ENCODE peak calls at places on chromosomes 12 and 14, in five cellular contexts. One of them, this sample, is unnamed.

GRCh38 chr12:110993425-110993824 is 73.0 kb upstream of the MYL2 start:
- DNase-seq in mesendoderm: peak; percentile 28
- DNase-seq in adrenal gland: no peak
- DNase-seq in naive thymus-derived CD4-positive, alpha-beta T cell: no peak
- DNase-seq in HepG2: no peak
- DNase-seq in this sample: no peak

GRCh38 chr12:125873031-125873430 is 807.8 kb downstream of the AACS start:
- DNase-seq in naive thymus-derived CD4-positive, alpha-beta T cell: no peak
- DNase-seq in mesendoderm: no peak
- DNase-seq in HepG2: no peak
- DNase-seq in adrenal gland: no peak
- DNase-seq in this sample: no peak

GRCh38 chr12:11133162-11133561 is 1.3 kb downstream of the TAS2R30 start:
- DNase-seq in naive thymus-derived CD4-positive, alpha-beta T cell: no peak
- DNase-seq in HepG2: no peak
- DNase-seq in mesendoderm: no peak
- DNase-seq in adrenal gland: no peak
- DNase-seq in this sample: no peak

GRCh38 chr12:27185234-27186045 is 58.6 kb upstream of the STK38L start:
- DNase-seq in adrenal gland: no peak
- DNase-seq in naive thymus-derived CD4-positive, alpha-beta T cell: peak; percentile 14
- DNase-seq in mesendoderm: no peak
- DNase-seq in HepG2: no peak
- DNase-seq in this sample: no peak

GRCh38 chr12:4979737-4980136 is 63.9 kb upstream of the KCNA5 start:
- DNase-seq in adrenal gland: no peak
- DNase-seq in mesendoderm: no peak
- DNase-seq in naive thymus-derived CD4-positive, alpha-beta T cell: no peak
- DNase-seq in HepG2: no peak
- DNase-seq in this sample: no peak

GRCh38 chr14:56247495-56248087 is 129.4 kb downstream of the PELI2 start:
- DNase-seq in HepG2: peak; percentile 12
- DNase-seq in naive thymus-derived CD4-positive, alpha-beta T cell: no peak
- DNase-seq in mesendoderm: no peak
- DNase-seq in adrenal gland: peak; percentile 15
- DNase-seq in this sample: no peak

GRCh38 chr12:127809236-127809635 is 457.7 kb upstream of the TMEM132C start:
- DNase-seq in adrenal gland: peak; percentile 60
- DNase-seq in mesendoderm: peak; percentile 13
- DNase-seq in naive thymus-derived CD4-positive, alpha-beta T cell: no peak
- DNase-seq in HepG2: no peak
- DNase-seq in this sample: no peak

GRCh38 chr14:104805326-104805678 is 4.4 kb downstream of the ZBTB42 start:
- DNase-seq in mesendoderm: no peak
- DNase-seq in HepG2: no peak
- DNase-seq in naive thymus-derived CD4-positive, alpha-beta T cell: no peak
- DNase-seq in adrenal gland: peak; percentile 31
- DNase-seq in this sample: peak; percentile 78

GRCh38 chr12:56193025-56193578 is 3.8 kb upstream of the SMARCC2 start:
- DNase-seq in HepG2: peak; percentile 84
- DNase-seq in mesendoderm: peak; percentile 88
- DNase-seq in naive thymus-derived CD4-positive, alpha-beta T cell: peak; percentile 73
- DNase-seq in adrenal gland: peak; percentile 85
- DNase-seq in this sample: peak; percentile 85

GRCh38 chr12:64010069-64010686 is 165.7 kb downstream of the SRGAP1 start:
- DNase-seq in mesendoderm: no peak
- DNase-seq in HepG2: peak; percentile 74
- DNase-seq in adrenal gland: no peak
- DNase-seq in naive thymus-derived CD4-positive, alpha-beta T cell: no peak
- DNase-seq in this sample: no peak

GRCh38 chr14:41916313-41916712 is 309.6 kb downstream of the LRFN5 start:
- DNase-seq in naive thymus-derived CD4-positive, alpha-beta T cell: no peak
- DNase-seq in HepG2: no peak
- DNase-seq in mesendoderm: no peak
- DNase-seq in adrenal gland: no peak
- DNase-seq in this sample: no peak

GRCh38 chr12:64193045-64193444 is 29.1 kb downstream of the KICS2 start:
- DNase-seq in naive thymus-derived CD4-positive, alpha-beta T cell: no peak
- DNase-seq in HepG2: no peak
- DNase-seq in adrenal gland: no peak
- DNase-seq in mesendoderm: no peak
- DNase-seq in this sample: no peak

GRCh38 chr14:105844810-105845724 is 318.7 kb downstream of the TMEM121 start:
- DNase-seq in mesendoderm: no peak
- DNase-seq in naive thymus-derived CD4-positive, alpha-beta T cell: no peak
- DNase-seq in adrenal gland: no peak
- DNase-seq in HepG2: no peak
- DNase-seq in this sample: no peak

GRCh38 chr12:106074706-106075392 is 63.9 kb downstream of the NUAK1 start:
- DNase-seq in naive thymus-derived CD4-positive, alpha-beta T cell: no peak
- DNase-seq in HepG2: no peak
- DNase-seq in mesendoderm: no peak
- DNase-seq in adrenal gland: no peak
- DNase-seq in this sample: no peak

GRCh38 chr14:92173668-92174067 is 51.9 kb downstream of the CPSF2 start:
- DNase-seq in HepG2: no peak
- DNase-seq in naive thymus-derived CD4-positive, alpha-beta T cell: no peak
- DNase-seq in adrenal gland: no peak
- DNase-seq in mesendoderm: peak; percentile 37
- DNase-seq in this sample: no peak

GRCh38 chr12:4265280-4265679 is 8.3 kb upstream of the CCND2 start:
- DNase-seq in naive thymus-derived CD4-positive, alpha-beta T cell: no peak
- DNase-seq in adrenal gland: no peak
- DNase-seq in HepG2: no peak
- DNase-seq in mesendoderm: no peak
- DNase-seq in this sample: no peak

GRCh38 chr12:113041560-113041959 is 15.0 kb upstream of the DTX1 start:
- DNase-seq in HepG2: no peak
- DNase-seq in naive thymus-derived CD4-positive, alpha-beta T cell: no peak
- DNase-seq in mesendoderm: no peak
- DNase-seq in adrenal gland: no peak
- DNase-seq in this sample: no peak

GRCh38 chr14:86430807-86431206 is 900.9 kb downstream of the FLRT2 start:
- DNase-seq in HepG2: no peak
- DNase-seq in naive thymus-derived CD4-positive, alpha-beta T cell: no peak
- DNase-seq in adrenal gland: no peak
- DNase-seq in mesendoderm: no peak
- DNase-seq in this sample: no peak

GRCh38 chr14:102840115-102840514 is 62.9 kb downstream of the TRAF3 start:
- DNase-seq in mesendoderm: no peak
- DNase-seq in adrenal gland: no peak
- DNase-seq in HepG2: no peak
- DNase-seq in naive thymus-derived CD4-positive, alpha-beta T cell: no peak
- DNase-seq in this sample: no peak

GRCh38 chr14:105508069-105508468 is 17.0 kb downstream of the TEDC1 start:
- DNase-seq in HepG2: no peak
- DNase-seq in naive thymus-derived CD4-positive, alpha-beta T cell: no peak
- DNase-seq in mesendoderm: no peak
- DNase-seq in adrenal gland: no peak
- DNase-seq in this sample: no peak

GRCh38 chr12:48750215-48750614 is 33.7 kb upstream of the CCNT1 start:
- DNase-seq in adrenal gland: no peak
- DNase-seq in mesendoderm: no peak
- DNase-seq in HepG2: no peak
- DNase-seq in naive thymus-derived CD4-positive, alpha-beta T cell: no peak
- DNase-seq in this sample: no peak

GRCh38 chr12:84502907-84503787 is 409.5 kb downstream of the SLC6A15 start:
- DNase-seq in HepG2: peak; percentile 16
- DNase-seq in naive thymus-derived CD4-positive, alpha-beta T cell: no peak
- DNase-seq in mesendoderm: peak; percentile 79
- DNase-seq in adrenal gland: peak; percentile 62
- DNase-seq in this sample: peak; percentile 47

GRCh38 chr12:52253391-52254179 is 20.5 kb downstream of the KRT7 start:
- DNase-seq in naive thymus-derived CD4-positive, alpha-beta T cell: no peak
- DNase-seq in adrenal gland: no peak
- DNase-seq in mesendoderm: no peak
- DNase-seq in HepG2: no peak
- DNase-seq in this sample: no peak

GRCh38 chr12:100554608-100555077 is 18.8 kb upstream of the GAS2L3 start:
- DNase-seq in adrenal gland: peak; percentile 48
- DNase-seq in HepG2: peak; percentile 88
- DNase-seq in naive thymus-derived CD4-positive, alpha-beta T cell: no peak
- DNase-seq in mesendoderm: peak; percentile 94
- DNase-seq in this sample: no peak

GRCh38 chr14:75297417-75298040 is 18.9 kb downstream of the FOS start:
- DNase-seq in mesendoderm: no peak
- DNase-seq in HepG2: no peak
- DNase-seq in adrenal gland: no peak
- DNase-seq in naive thymus-derived CD4-positive, alpha-beta T cell: no peak
- DNase-seq in this sample: no peak

GRCh38 chr12:57237653-57237951 is 8.1 kb downstream of the SHMT2 start:
- DNase-seq in adrenal gland: no peak
- DNase-seq in mesendoderm: no peak
- DNase-seq in HepG2: no peak
- DNase-seq in naive thymus-derived CD4-positive, alpha-beta T cell: no peak
- DNase-seq in this sample: no peak

GRCh38 chr14:53894456-53894855 is 62.2 kb downstream of the BMP4 start:
- DNase-seq in mesendoderm: no peak
- DNase-seq in naive thymus-derived CD4-positive, alpha-beta T cell: no peak
- DNase-seq in adrenal gland: no peak
- DNase-seq in HepG2: no peak
- DNase-seq in this sample: no peak

DNA sequence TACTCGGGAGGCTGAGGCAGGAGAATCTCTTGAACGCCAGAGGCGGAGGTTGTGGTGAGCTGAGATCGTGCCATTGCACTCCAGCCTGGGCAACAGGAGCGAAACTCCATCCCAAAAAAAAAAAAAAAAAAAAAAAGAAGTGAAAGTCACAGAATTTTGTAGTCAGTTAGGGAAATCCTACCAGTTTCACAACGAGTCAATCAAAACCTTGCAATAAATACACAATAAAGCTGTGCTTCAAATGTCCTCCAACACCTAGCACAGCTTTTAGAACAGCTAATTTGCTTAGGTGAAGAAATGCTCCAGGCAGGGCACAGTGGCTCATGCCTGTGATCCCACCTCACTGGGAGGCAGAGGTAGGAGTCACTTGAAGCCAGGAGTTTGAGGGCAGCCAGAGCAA is 112.8 kb upstream of the ATF7IP start:
- DNase-seq in HepG2: no peak
- DNase-seq in adrenal gland: no peak
- DNase-seq in mesendoderm: no peak
- DNase-seq in naive thymus-derived CD4-positive, alpha-beta T cell: no peak
- DNase-seq in this sample: no peak
- H3K4me1 ChIP-seq in HepG2: peaks cover 33% of the 10 kb centered on the region
- H3K4me1 ChIP-seq in adrenal gland: peaks cover 20% of the 10 kb centered on the region
- H3K4me1 ChIP-seq in mesendoderm: peaks cover 2% of the 10 kb centered on the region
- H3K4me1 ChIP-seq in naive thymus-derived CD4-positive, alpha-beta T cell: peaks cover 26% of the 10 kb centered on the region
- H3K4me1 ChIP-seq in this sample: no peaks in the 10 kb centered on the region

DNA sequence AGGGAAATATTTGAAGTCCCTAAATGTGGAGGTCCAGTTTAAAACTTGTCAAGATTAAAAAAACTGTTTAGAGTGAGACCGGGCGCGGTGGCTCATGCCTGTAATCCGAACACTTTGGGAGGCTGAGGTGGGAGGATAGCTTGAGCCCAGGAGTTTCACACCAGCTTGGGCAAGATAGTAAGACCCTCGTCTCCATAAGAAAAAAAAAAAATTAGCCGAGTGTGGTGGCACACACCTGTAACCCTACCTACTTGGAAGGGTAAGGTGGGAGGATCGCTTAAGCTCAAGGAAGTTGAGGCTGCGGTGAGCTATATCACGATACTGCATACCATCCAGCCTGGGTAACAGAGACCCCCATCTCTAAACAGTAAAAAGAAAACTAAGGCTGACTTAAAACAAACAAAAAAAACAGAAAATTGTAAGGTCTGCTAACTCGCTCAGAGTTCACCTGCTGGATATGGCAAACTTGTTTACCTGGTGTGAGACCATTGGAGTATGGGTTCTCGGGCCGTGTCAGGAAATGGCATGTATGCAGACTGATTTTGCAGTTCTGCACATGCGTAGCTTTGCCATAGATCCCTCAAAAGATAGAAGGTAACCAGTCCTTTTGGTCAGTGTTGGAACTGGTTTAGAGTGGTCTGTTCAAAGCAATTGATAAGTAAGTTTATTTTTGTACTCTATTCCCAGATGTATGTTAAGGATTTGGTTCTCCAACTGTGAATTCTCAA is 2.1 kb downstream of the RNF10 start:
- DNase-seq in naive thymus-derived CD4-positive, alpha-beta T cell: peak; percentile 27
- DNase-seq in HepG2: peak; percentile 60
- DNase-seq in adrenal gland: no peak
- DNase-seq in mesendoderm: no peak
- DNase-seq in this sample: no peak
- H3K27ac ChIP-seq in naive thymus-derived CD4-positive, alpha-beta T cell: peak overlapping the region; percentile 97
- H3K27ac ChIP-seq in HepG2: peak overlapping the region; percentile 80
- H3K27ac ChIP-seq in adrenal gland: peak overlapping the region; percentile 97
- H3K27ac ChIP-seq in mesendoderm: no peak overlapping the region
- H3K27ac ChIP-seq in this sample: peak overlapping the region; percentile 97

DNA sequence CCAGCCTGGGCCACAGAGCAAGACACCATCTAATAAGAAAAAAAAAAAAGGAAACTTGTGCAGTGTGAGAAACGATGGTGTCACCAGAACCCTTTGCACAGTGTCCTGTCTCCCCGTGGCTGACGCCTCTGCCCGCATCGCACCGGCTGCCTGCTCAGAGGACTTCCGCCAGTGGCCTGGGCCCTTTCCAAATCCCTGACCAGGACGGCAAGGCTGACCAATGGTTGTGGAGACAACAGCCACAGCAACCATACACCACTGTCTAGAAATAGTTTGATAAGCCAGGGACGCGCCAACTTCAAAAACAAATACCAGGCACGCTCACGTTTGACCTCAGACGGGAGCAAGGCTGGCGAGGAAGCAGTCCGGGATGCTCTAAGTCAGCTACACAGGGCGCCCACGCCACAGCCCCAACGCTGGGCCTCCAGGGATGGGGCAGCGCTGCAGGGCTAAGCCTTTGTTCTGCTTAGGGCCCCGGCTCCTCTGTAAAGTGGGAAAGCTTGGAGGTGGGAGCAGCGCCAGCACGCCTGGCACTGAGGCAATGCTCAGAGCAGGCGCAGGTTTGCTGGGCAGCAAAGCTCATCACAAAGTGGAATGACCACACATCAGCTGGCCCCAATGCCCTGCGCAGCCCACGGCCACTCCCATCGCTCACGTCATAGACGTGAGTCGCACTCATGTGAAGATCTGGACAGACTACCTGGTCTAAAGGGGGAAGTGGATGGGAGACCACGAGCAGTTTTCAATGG is 12.5 kb downstream of the PGAM5 start:
- DNase-seq in naive thymus-derived CD4-positive, alpha-beta T cell: no peak
- DNase-seq in HepG2: no peak
- DNase-seq in adrenal gland: peak; percentile 69
- DNase-seq in mesendoderm: no peak
- DNase-seq in this sample: no peak
- H3K4me1 ChIP-seq in naive thymus-derived CD4-positive, alpha-beta T cell: no peaks in the 10 kb centered on the region
- H3K4me1 ChIP-seq in HepG2: no peaks in the 10 kb centered on the region
- H3K4me1 ChIP-seq in adrenal gland: no peaks in the 10 kb centered on the region
- H3K4me1 ChIP-seq in mesendoderm: no peaks in the 10 kb centered on the region
- H3K4me1 ChIP-seq in this sample: no peaks in the 10 kb centered on the region

DNA sequence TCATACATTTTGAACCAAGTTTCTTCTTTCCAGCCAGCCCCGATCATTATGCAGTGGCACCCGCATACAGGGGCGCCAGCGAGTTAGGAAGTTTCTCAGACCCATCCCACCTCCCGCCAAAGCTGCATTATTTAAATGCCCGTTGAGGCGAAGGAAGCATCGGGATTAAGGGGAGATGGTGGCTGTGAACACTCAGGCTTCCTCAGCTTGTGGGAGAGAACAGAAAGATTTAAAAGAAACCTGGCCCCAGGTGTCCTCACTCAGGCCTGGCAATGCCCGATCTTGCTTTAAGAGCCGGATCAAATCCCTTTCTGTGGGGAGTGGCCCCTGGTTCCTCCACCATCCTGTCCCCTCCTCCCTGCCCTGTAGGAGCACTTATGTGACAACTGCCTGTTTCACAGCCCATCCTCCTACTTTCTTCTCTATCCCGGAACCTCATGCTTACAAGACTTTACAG is 1108.7 kb downstream of the BCL11B start:
- DNase-seq in naive thymus-derived CD4-positive, alpha-beta T cell: no peak
- DNase-seq in adrenal gland: no peak
- DNase-seq in HepG2: no peak
- DNase-seq in mesendoderm: peak; percentile 8
- DNase-seq in this sample: no peak
- H3K27ac ChIP-seq in naive thymus-derived CD4-positive, alpha-beta T cell: peak overlapping the region; percentile 25
- H3K27ac ChIP-seq in adrenal gland: no peak overlapping the region
- H3K27ac ChIP-seq in HepG2: no peak overlapping the region
- H3K27ac ChIP-seq in mesendoderm: no peak overlapping the region
- H3K27ac ChIP-seq in this sample: no peak overlapping the region